ENCODE peak calls at places on chromosomes 7 and 10, in seven cellular contexts. One of them, this sample, is unnamed.
A peak's percentile ranks its signal among the peaks of the same experiment; 100 is the strongest.

GRCh38 chr7:89623018-89623672 is 531.1 kb upstream of the STEAP1 start:
- DNase-seq in A549: peak; percentile 1
- DNase-seq in stomach: no peak
- DNase-seq in uterus: no peak
- DNase-seq in left ventricle myocardium inferior: no peak
- DNase-seq in PC-9: peak; percentile 12
- DNase-seq in SK-N-SH: peak; percentile 37
- DNase-seq in this sample: no peak

GRCh38 chr10:44042075-44042770 is 342.7 kb downstream of the CXCL12 start:
- DNase-seq in A549: no peak
- DNase-seq in stomach: no peak
- DNase-seq in uterus: no peak
- DNase-seq in left ventricle myocardium inferior: no peak
- DNase-seq in PC-9: no peak
- DNase-seq in SK-N-SH: no peak
- DNase-seq in this sample: no peak

GRCh38 chr7:69967152-69967591 is 368.9 kb downstream of the AUTS2 start:
- DNase-seq in A549: no peak
- DNase-seq in stomach: peak; percentile 34
- DNase-seq in uterus: peak; percentile 34
- DNase-seq in left ventricle myocardium inferior: peak; percentile 51
- DNase-seq in PC-9: no peak
- DNase-seq in SK-N-SH: peak; percentile 42
- DNase-seq in this sample: no peak

GRCh38 chr10:70478191-70479160 is at the start of gene PALD1:
- DNase-seq in A549: peak; percentile 71
- DNase-seq in stomach: peak; percentile 44
- DNase-seq in uterus: peak; percentile 69
- DNase-seq in left ventricle myocardium inferior: peak; percentile 83
- DNase-seq in PC-9: peak; percentile 75
- DNase-seq in SK-N-SH: peak; percentile 96
- DNase-seq in this sample: no peak

GRCh38 chr10:129394739-129395298 is 72.2 kb upstream of the MGMT start:
- DNase-seq in A549: no peak
- DNase-seq in stomach: no peak
- DNase-seq in uterus: no peak
- DNase-seq in left ventricle myocardium inferior: no peak
- DNase-seq in PC-9: no peak
- DNase-seq in SK-N-SH: no peak
- DNase-seq in this sample: no peak

GRCh38 chr7:129530881-129531391 is 28.6 kb downstream of the SMKR1 start:
- DNase-seq in A549: peak; percentile 36
- DNase-seq in stomach: no peak
- DNase-seq in uterus: no peak
- DNase-seq in left ventricle myocardium inferior: no peak
- DNase-seq in PC-9: peak; percentile 64
- DNase-seq in SK-N-SH: no peak
- DNase-seq in this sample: peak; percentile 16

GRCh38 chr10:102449321-102450123 is 1.8 kb downstream of the C10orf95 start:
- DNase-seq in A549: no peak
- DNase-seq in stomach: peak; percentile 91
- DNase-seq in uterus: peak; percentile 63
- DNase-seq in left ventricle myocardium inferior: peak; percentile 54
- DNase-seq in PC-9: peak; percentile 77
- DNase-seq in SK-N-SH: peak; percentile 68
- DNase-seq in this sample: no peak

GRCh38 chr10:125096371-125096770 is 64.0 kb downstream of the CTBP2 start:
- DNase-seq in A549: no peak
- DNase-seq in stomach: no peak
- DNase-seq in uterus: no peak
- DNase-seq in left ventricle myocardium inferior: no peak
- DNase-seq in PC-9: no peak
- DNase-seq in SK-N-SH: no peak
- DNase-seq in this sample: no peak

GRCh38 chr7:106968160-106968559 is 76.3 kb upstream of the PRKAR2B start:
- DNase-seq in A549: no peak
- DNase-seq in stomach: no peak
- DNase-seq in uterus: no peak
- DNase-seq in left ventricle myocardium inferior: no peak
- DNase-seq in PC-9: no peak
- DNase-seq in SK-N-SH: no peak
- DNase-seq in this sample: no peak

GRCh38 chr7:96052289-96052688 is 269.6 kb downstream of the SLC25A13 start:
- DNase-seq in A549: no peak
- DNase-seq in stomach: no peak
- DNase-seq in uterus: no peak
- DNase-seq in left ventricle myocardium inferior: no peak
- DNase-seq in PC-9: no peak
- DNase-seq in SK-N-SH: no peak
- DNase-seq in this sample: no peak

GRCh38 chr10:116524736-116525135 is 21.0 kb upstream of the PNLIP start:
- DNase-seq in A549: no peak
- DNase-seq in stomach: no peak
- DNase-seq in uterus: no peak
- DNase-seq in left ventricle myocardium inferior: no peak
- DNase-seq in PC-9: no peak
- DNase-seq in SK-N-SH: no peak
- DNase-seq in this sample: no peak

GRCh38 chr10:122713091-122713885 is 13.6 kb upstream of the C10orf120 start:
- DNase-seq in A549: no peak
- DNase-seq in stomach: no peak
- DNase-seq in uterus: no peak
- DNase-seq in left ventricle myocardium inferior: no peak
- DNase-seq in PC-9: no peak
- DNase-seq in SK-N-SH: no peak
- DNase-seq in this sample: no peak

GRCh38 chr7:102284399-102284798 is 2.3 kb upstream of the SH2B2 start:
- DNase-seq in A549: no peak
- DNase-seq in stomach: no peak
- DNase-seq in uterus: no peak
- DNase-seq in left ventricle myocardium inferior: no peak
- DNase-seq in PC-9: no peak
- DNase-seq in SK-N-SH: no peak
- DNase-seq in this sample: no peak

GRCh38 chr10:59346321-59346720 is 16.0 kb downstream of the FAM13C start:
- DNase-seq in A549: no peak
- DNase-seq in stomach: no peak
- DNase-seq in uterus: no peak
- DNase-seq in left ventricle myocardium inferior: no peak
- DNase-seq in PC-9: no peak
- DNase-seq in SK-N-SH: no peak
- DNase-seq in this sample: no peak

GRCh38 chr7:77995717-77996116 is 197.1 kb downstream of the PHTF2 start:
- DNase-seq in A549: no peak
- DNase-seq in stomach: no peak
- DNase-seq in uterus: no peak
- DNase-seq in left ventricle myocardium inferior: no peak
- DNase-seq in PC-9: no peak
- DNase-seq in SK-N-SH: no peak
- DNase-seq in this sample: no peak

GRCh38 chr10:128084364-128084763 is 41.9 kb downstream of the MKI67 start:
- DNase-seq in A549: no peak
- DNase-seq in stomach: no peak
- DNase-seq in uterus: no peak
- DNase-seq in left ventricle myocardium inferior: no peak
- DNase-seq in PC-9: no peak
- DNase-seq in SK-N-SH: no peak
- DNase-seq in this sample: no peak

GRCh38 chr10:111298031-111298430 is 221.2 kb downstream of the ADRA2A start:
- DNase-seq in A549: no peak
- DNase-seq in stomach: no peak
- DNase-seq in uterus: no peak
- DNase-seq in left ventricle myocardium inferior: no peak
- DNase-seq in PC-9: no peak
- DNase-seq in SK-N-SH: no peak
- DNase-seq in this sample: no peak

GRCh38 chr10:8463853-8464252 is 409.4 kb downstream of the GATA3 start:
- DNase-seq in A549: no peak
- DNase-seq in stomach: no peak
- DNase-seq in uterus: no peak
- DNase-seq in left ventricle myocardium inferior: no peak
- DNase-seq in PC-9: no peak
- DNase-seq in SK-N-SH: no peak
- DNase-seq in this sample: no peak

GRCh38 chr10:113953505-113954272 is 90.0 kb upstream of the ADRB1 start:
- DNase-seq in A549: no peak
- DNase-seq in stomach: no peak
- DNase-seq in uterus: no peak
- DNase-seq in left ventricle myocardium inferior: no peak
- DNase-seq in PC-9: no peak
- DNase-seq in SK-N-SH: no peak
- DNase-seq in this sample: no peak
- TF ChIP-seq CTCF in A549: no peak
- TF ChIP-seq CTCF in stomach: no peak
- TF ChIP-seq CTCF in uterus: no peak
- TF ChIP-seq CTCF in left ventricle myocardium inferior: peak; percentile 24
- TF ChIP-seq CTCF in PC-9: peak; percentile 41
- TF ChIP-seq CTCF in SK-N-SH: peak; percentile 38
- TF ChIP-seq CTCF in this sample: no peak

DNA sequence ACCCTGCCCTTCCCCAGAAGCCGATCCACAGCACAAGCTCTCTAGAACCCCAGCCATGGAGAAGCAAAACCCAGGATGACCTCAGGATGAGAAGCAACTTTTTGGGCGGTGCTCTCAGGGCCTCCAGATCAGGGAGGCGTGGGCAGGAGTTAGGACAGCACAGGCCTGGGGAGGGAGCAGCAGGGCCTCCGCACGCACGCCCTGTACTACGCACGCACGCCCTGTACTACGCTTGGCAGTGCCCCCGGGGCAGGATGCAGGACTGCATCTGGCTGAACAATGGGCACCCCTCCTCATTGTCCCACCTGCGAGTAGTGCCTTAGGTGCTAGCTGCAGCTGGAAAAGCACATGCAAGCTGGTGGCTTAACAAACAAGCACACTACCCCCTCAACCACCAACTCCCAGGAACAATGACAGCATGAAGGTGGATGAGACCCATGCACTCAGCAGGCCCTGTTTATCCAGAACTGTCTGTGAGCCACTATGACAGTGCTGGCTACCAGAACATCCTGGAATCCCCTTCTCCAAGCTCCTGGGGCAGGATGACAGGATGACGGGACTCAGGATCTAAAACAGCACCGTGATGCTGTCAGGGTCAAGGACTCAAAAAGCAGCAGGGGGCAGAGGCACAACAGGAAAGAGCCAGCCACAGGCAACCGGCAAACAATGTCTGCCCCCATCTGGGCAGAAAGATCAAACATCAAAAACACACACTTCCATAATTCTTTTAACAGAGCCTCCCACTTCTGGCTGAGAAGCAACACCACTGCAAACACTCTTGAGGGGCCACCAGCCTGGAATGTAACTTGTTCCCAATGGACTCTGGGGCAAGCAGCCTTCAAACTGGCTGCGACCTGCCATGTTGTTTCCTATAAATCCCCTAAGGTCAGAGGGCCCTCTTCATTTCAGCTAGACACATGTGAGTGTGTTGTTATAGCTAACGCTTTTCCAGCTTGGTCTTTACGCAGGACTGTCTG is 11.7 kb downstream of the PODXL start:
- DNase-seq in A549: no peak
- DNase-seq in stomach: no peak
- DNase-seq in uterus: no peak
- DNase-seq in left ventricle myocardium inferior: no peak
- DNase-seq in PC-9: peak; percentile 33
- DNase-seq in SK-N-SH: peak; percentile 84
- DNase-seq in this sample: no peak
- H3K27ac ChIP-seq in A549: no peak overlapping the region
- H3K27ac ChIP-seq in stomach: no peak overlapping the region
- H3K27ac ChIP-seq in uterus: peak overlapping the region; percentile 62
- H3K27ac ChIP-seq in left ventricle myocardium inferior: peak overlapping the region; percentile 86
- H3K27ac ChIP-seq in PC-9: no peak overlapping the region
- H3K27ac ChIP-seq in SK-N-SH: peak overlapping the region; percentile 66
- H3K27ac ChIP-seq in this sample: no peak overlapping the region

GRCh38 chr7:2567663-2568238 is 9.0 kb downstream of the IQCE start:
- DNase-seq in A549: no peak
- DNase-seq in stomach: no peak
- DNase-seq in uterus: peak; percentile 54
- DNase-seq in left ventricle myocardium inferior: peak; percentile 40
- DNase-seq in PC-9: no peak
- DNase-seq in SK-N-SH: peak; percentile 69
- DNase-seq in this sample: no peak

GRCh38 chr7:2564970-2565546 is 6.3 kb downstream of the IQCE start:
- DNase-seq in A549: no peak
- DNase-seq in stomach: no peak
- DNase-seq in uterus: no peak
- DNase-seq in left ventricle myocardium inferior: no peak
- DNase-seq in PC-9: no peak
- DNase-seq in SK-N-SH: no peak
- DNase-seq in this sample: no peak

GRCh38 chr7:2566348-2566889 is 7.6 kb downstream of the IQCE start:
- DNase-seq in A549: no peak
- DNase-seq in stomach: no peak
- DNase-seq in uterus: no peak
- DNase-seq in left ventricle myocardium inferior: no peak
- DNase-seq in PC-9: no peak
- DNase-seq in SK-N-SH: no peak
- DNase-seq in this sample: no peak

GRCh38 chr7:2568521-2569223 is 9.9 kb downstream of the IQCE start:
- DNase-seq in A549: no peak
- DNase-seq in stomach: no peak
- DNase-seq in uterus: no peak
- DNase-seq in left ventricle myocardium inferior: no peak
- DNase-seq in PC-9: no peak
- DNase-seq in SK-N-SH: no peak
- DNase-seq in this sample: no peak

DNA sequence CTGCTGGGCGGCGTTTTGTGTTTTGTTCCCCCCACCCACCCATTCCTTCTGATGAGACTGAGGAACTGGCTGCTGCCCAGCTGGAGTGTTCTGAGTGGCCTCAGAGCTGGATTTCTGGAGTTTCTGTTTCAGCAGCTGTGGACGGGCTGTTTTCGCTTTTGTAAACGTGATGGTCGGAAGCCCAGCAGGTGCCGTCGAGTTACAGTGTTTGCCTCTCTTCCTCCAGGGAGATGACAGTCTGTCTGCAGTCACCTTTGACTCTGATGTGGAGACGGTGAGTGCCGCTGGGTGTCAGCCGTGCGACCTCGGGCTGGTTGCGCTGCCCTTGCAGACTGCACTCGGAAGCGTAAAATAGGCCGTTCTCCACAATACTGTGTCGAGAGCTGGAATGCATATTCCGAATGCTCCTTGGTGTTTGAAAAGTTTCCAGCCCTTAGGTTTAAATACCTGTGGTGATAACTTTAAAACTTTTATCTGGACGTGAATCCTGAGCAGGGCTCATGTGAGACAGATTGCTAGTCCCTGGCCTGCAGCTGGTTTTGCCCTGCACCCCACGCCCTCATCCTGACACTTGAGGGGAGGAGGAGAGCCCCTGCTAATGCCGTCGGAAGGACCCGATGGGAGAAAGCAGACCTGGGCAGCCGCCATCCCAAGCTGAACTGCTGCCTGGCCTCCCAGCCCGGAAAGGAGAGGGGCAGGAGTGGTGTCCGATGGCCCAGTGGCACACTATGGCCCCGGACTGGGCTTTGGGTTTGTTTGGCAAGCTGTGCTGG is 8.3 kb downstream of the IQCE start:
- DNase-seq in A549: no peak
- DNase-seq in stomach: no peak
- DNase-seq in uterus: no peak
- DNase-seq in left ventricle myocardium inferior: peak; percentile 43
- DNase-seq in PC-9: no peak
- DNase-seq in SK-N-SH: no peak
- DNase-seq in this sample: peak; percentile 69
- H3K4me3 ChIP-seq in A549: no peak overlapping the region
- H3K4me3 ChIP-seq in stomach: no peak overlapping the region
- H3K4me3 ChIP-seq in uterus: no peak overlapping the region
- H3K4me3 ChIP-seq in left ventricle myocardium inferior: peak overlapping the region; percentile 25
- H3K4me3 ChIP-seq in PC-9: no peak overlapping the region
- H3K4me3 ChIP-seq in SK-N-SH: no peak overlapping the region
- H3K4me3 ChIP-seq in this sample: peak overlapping the region; percentile 62

GRCh38 chr7:128010392-128011078 is 20.7 kb downstream of the LRRC4 start:
- DNase-seq in A549: no peak
- DNase-seq in stomach: no peak
- DNase-seq in uterus: no peak
- DNase-seq in left ventricle myocardium inferior: no peak
- DNase-seq in PC-9: no peak
- DNase-seq in SK-N-SH: no peak
- DNase-seq in this sample: no peak
- TF ChIP-seq CTCF in A549: no peak
- TF ChIP-seq CTCF in stomach: no peak
- TF ChIP-seq CTCF in uterus: no peak
- TF ChIP-seq CTCF in left ventricle myocardium inferior: no peak
- TF ChIP-seq CTCF in PC-9: no peak
- TF ChIP-seq CTCF in SK-N-SH: no peak
- TF ChIP-seq CTCF in this sample: peak; percentile 19